ENCODE peak calls at places on chromosomes 1 and 21, in eight cellular contexts. One of them, this sample, is unnamed.

GRCh38 chr1:31792116-31792515 is 23.7 kb downstream of the SPOCD1 start:
- DNase-seq in stomach: peak; percentile 8
- DNase-seq in lung: no peak
- DNase-seq in upper lobe of left lung: peak; percentile 74
- DNase-seq in A549: no peak
- DNase-seq in MM.1S: no peak
- DNase-seq in GM23338: no peak
- DNase-seq in CD8-positive, alpha-beta memory T cell: no peak
- DNase-seq in this sample: no peak

GRCh38 chr21:41207401-41208388 is 39.7 kb downstream of the BACE2 start:
- DNase-seq in A549: no peak
- DNase-seq in GM23338: no peak
- DNase-seq in stomach: peak; percentile 71
- DNase-seq in lung: peak; percentile 45
- DNase-seq in upper lobe of left lung: no peak
- DNase-seq in CD8-positive, alpha-beta memory T cell: no peak
- DNase-seq in MM.1S: peak; percentile 48
- DNase-seq in this sample: no peak

GRCh38 chr1:233442392-233442791 is 114.9 kb downstream of the MAP3K21 start:
- DNase-seq in GM23338: no peak
- DNase-seq in A549: no peak
- DNase-seq in MM.1S: no peak
- DNase-seq in upper lobe of left lung: no peak
- DNase-seq in lung: no peak
- DNase-seq in stomach: no peak
- DNase-seq in CD8-positive, alpha-beta memory T cell: no peak
- DNase-seq in this sample: no peak

GRCh38 chr1:25055045-25055780 is 125.1 kb upstream of the RUNX3 start:
- DNase-seq in A549: no peak
- DNase-seq in GM23338: no peak
- DNase-seq in stomach: no peak
- DNase-seq in CD8-positive, alpha-beta memory T cell: no peak
- DNase-seq in MM.1S: no peak
- DNase-seq in upper lobe of left lung: peak; percentile 66
- DNase-seq in lung: no peak
- DNase-seq in this sample: no peak

GRCh38 chr1:30657131-30658013 is 66.0 kb downstream of the MATN1 start:
- DNase-seq in upper lobe of left lung: peak; percentile 77
- DNase-seq in lung: no peak
- DNase-seq in GM23338: no peak
- DNase-seq in A549: no peak
- DNase-seq in stomach: peak; percentile 52
- DNase-seq in CD8-positive, alpha-beta memory T cell: no peak
- DNase-seq in MM.1S: no peak
- DNase-seq in this sample: no peak

GRCh38 chr1:209723265-209723664 is 18.6 kb downstream of the HSD11B1 start:
- DNase-seq in stomach: no peak
- DNase-seq in A549: no peak
- DNase-seq in GM23338: no peak
- DNase-seq in MM.1S: no peak
- DNase-seq in lung: no peak
- DNase-seq in upper lobe of left lung: no peak
- DNase-seq in CD8-positive, alpha-beta memory T cell: no peak
- DNase-seq in this sample: no peak

GRCh38 chr1:44112486-44112885 is 6.1 kb upstream of the KLF17 start:
- DNase-seq in MM.1S: no peak
- DNase-seq in stomach: no peak
- DNase-seq in upper lobe of left lung: no peak
- DNase-seq in GM23338: no peak
- DNase-seq in lung: no peak
- DNase-seq in A549: no peak
- DNase-seq in CD8-positive, alpha-beta memory T cell: no peak
- DNase-seq in this sample: no peak

GRCh38 chr21:45270306-45270821 is 17.3 kb downstream of the POFUT2 start:
- DNase-seq in A549: no peak
- DNase-seq in GM23338: peak; percentile 60
- DNase-seq in lung: no peak
- DNase-seq in upper lobe of left lung: no peak
- DNase-seq in MM.1S: no peak
- DNase-seq in stomach: peak; percentile 21
- DNase-seq in CD8-positive, alpha-beta memory T cell: no peak
- DNase-seq in this sample: no peak

GRCh38 chr1:44798481-44799365 is 1.5 kb upstream of the PLK3 start:
- DNase-seq in A549: no peak
- DNase-seq in upper lobe of left lung: no peak
- DNase-seq in stomach: no peak
- DNase-seq in MM.1S: no peak
- DNase-seq in CD8-positive, alpha-beta memory T cell: no peak
- DNase-seq in GM23338: no peak
- DNase-seq in lung: no peak
- DNase-seq in this sample: no peak

GRCh38 chr1:53975861-53976260 is 29.7 kb downstream of the LRRC42 start:
- DNase-seq in GM23338: no peak
- DNase-seq in CD8-positive, alpha-beta memory T cell: no peak
- DNase-seq in MM.1S: no peak
- DNase-seq in stomach: no peak
- DNase-seq in A549: no peak
- DNase-seq in lung: no peak
- DNase-seq in upper lobe of left lung: peak; percentile 61
- DNase-seq in this sample: no peak

GRCh38 chr21:14889080-14889805 is 175.6 kb downstream of the NRIP1 start:
- DNase-seq in upper lobe of left lung: no peak
- DNase-seq in GM23338: no peak
- DNase-seq in MM.1S: no peak
- DNase-seq in A549: no peak
- DNase-seq in CD8-positive, alpha-beta memory T cell: no peak
- DNase-seq in stomach: no peak
- DNase-seq in lung: no peak
- DNase-seq in this sample: no peak

GRCh38 chr1:212958175-212958574 is 7.8 kb downstream of the VASH2 start:
- DNase-seq in upper lobe of left lung: no peak
- DNase-seq in GM23338: no peak
- DNase-seq in A549: no peak
- DNase-seq in stomach: no peak
- DNase-seq in CD8-positive, alpha-beta memory T cell: no peak
- DNase-seq in MM.1S: no peak
- DNase-seq in lung: no peak
- DNase-seq in this sample: no peak

GRCh38 chr1:207062058-207062457 is 9.0 kb downstream of the PFKFB2 start:
- DNase-seq in CD8-positive, alpha-beta memory T cell: no peak
- DNase-seq in lung: no peak
- DNase-seq in MM.1S: no peak
- DNase-seq in A549: no peak
- DNase-seq in stomach: no peak
- DNase-seq in GM23338: no peak
- DNase-seq in upper lobe of left lung: no peak
- DNase-seq in this sample: no peak

GRCh38 chr1:207067185-207067584 is 14.1 kb downstream of the PFKFB2 start:
- DNase-seq in lung: no peak
- DNase-seq in CD8-positive, alpha-beta memory T cell: no peak
- DNase-seq in A549: no peak
- DNase-seq in stomach: no peak
- DNase-seq in MM.1S: no peak
- DNase-seq in GM23338: no peak
- DNase-seq in upper lobe of left lung: no peak
- DNase-seq in this sample: no peak

GRCh38 chr1:207063014-207063413 is 9.9 kb downstream of the PFKFB2 start:
- DNase-seq in MM.1S: no peak
- DNase-seq in upper lobe of left lung: no peak
- DNase-seq in lung: no peak
- DNase-seq in CD8-positive, alpha-beta memory T cell: no peak
- DNase-seq in A549: no peak
- DNase-seq in stomach: no peak
- DNase-seq in GM23338: no peak
- DNase-seq in this sample: no peak

GRCh38 chr1:207067695-207068094 is 14.6 kb downstream of the PFKFB2 start:
- DNase-seq in MM.1S: no peak
- DNase-seq in A549: no peak
- DNase-seq in stomach: no peak
- DNase-seq in upper lobe of left lung: no peak
- DNase-seq in GM23338: no peak
- DNase-seq in lung: no peak
- DNase-seq in CD8-positive, alpha-beta memory T cell: no peak
- DNase-seq in this sample: no peak

GRCh38 chr1:207064546-207064945 is 11.5 kb downstream of the PFKFB2 start:
- DNase-seq in upper lobe of left lung: no peak
- DNase-seq in lung: peak; percentile 70
- DNase-seq in stomach: peak; percentile 79
- DNase-seq in MM.1S: no peak
- DNase-seq in A549: no peak
- DNase-seq in CD8-positive, alpha-beta memory T cell: no peak
- DNase-seq in GM23338: no peak
- DNase-seq in this sample: no peak
- H3K4me1 ChIP-seq in upper lobe of left lung: peaks cover 11% of the 10 kb centered on the region
- H3K4me1 ChIP-seq in lung: peaks cover 2% of the 10 kb centered on the region
- H3K4me1 ChIP-seq in stomach: peaks cover 27% of the 10 kb centered on the region
- H3K4me1 ChIP-seq in MM.1S: peaks cover 6% of the 10 kb centered on the region
- H3K4me1 ChIP-seq in A549: no peaks in the 10 kb centered on the region
- H3K4me1 ChIP-seq in CD8-positive, alpha-beta memory T cell: peaks cover 4% of the 10 kb centered on the region
- H3K4me1 ChIP-seq in GM23338: no peaks in the 10 kb centered on the region
- H3K4me1 ChIP-seq in this sample: peaks cover 6% of the 10 kb centered on the region

DNA sequence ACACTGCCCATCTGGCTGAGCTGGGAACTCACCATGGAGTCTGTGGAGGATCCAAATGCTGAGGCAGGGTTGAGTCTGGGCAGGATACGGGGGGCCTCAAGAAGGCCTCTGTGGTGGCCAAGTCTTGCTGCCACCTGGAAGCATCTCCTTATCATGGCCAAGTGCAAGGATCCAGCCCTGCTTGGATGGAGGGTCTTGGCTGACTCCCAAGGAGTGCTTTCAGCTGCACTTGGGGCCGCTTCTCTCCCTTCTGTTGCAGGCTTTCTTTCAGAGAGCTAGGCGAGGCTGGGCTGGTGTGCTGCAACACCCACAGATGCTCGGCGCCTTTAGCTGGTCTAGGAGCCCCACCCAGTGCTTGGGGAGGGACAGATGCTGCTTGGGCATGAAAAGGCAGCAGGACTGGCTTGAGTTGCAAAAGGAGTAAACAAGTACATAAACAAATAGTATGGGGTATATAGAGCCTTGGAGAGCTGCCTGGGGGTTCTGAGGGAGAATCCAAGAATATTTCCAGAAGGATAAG is at the start of gene THEM5:
- DNase-seq in upper lobe of left lung: no peak
- DNase-seq in stomach: no peak
- DNase-seq in MM.1S: no peak
- DNase-seq in CD8-positive, alpha-beta memory T cell: no peak
- DNase-seq in GM23338: no peak
- DNase-seq in A549: no peak
- DNase-seq in lung: no peak
- DNase-seq in this sample: no peak
- H3K4me1 ChIP-seq in upper lobe of left lung: peaks cover 14% of the 10 kb centered on the region
- H3K4me1 ChIP-seq in stomach: peaks cover 5% of the 10 kb centered on the region
- H3K4me1 ChIP-seq in MM.1S: no peaks in the 10 kb centered on the region
- H3K4me1 ChIP-seq in CD8-positive, alpha-beta memory T cell: no peaks in the 10 kb centered on the region
- H3K4me1 ChIP-seq in GM23338: no peaks in the 10 kb centered on the region
- H3K4me1 ChIP-seq in A549: no peaks in the 10 kb centered on the region
- H3K4me1 ChIP-seq in lung: no peaks in the 10 kb centered on the region
- H3K4me1 ChIP-seq in this sample: peaks cover 77% of the 10 kb centered on the region

GRCh38 chr1:66336641-66336991 is 197.3 kb upstream of the SGIP1 start:
- DNase-seq in GM23338: no peak
- DNase-seq in lung: no peak
- DNase-seq in MM.1S: no peak
- DNase-seq in upper lobe of left lung: no peak
- DNase-seq in CD8-positive, alpha-beta memory T cell: no peak
- DNase-seq in stomach: no peak
- DNase-seq in A549: no peak
- DNase-seq in this sample: no peak
- H3K4me1 ChIP-seq in GM23338: peaks cover 69% of the 10 kb centered on the region
- H3K4me1 ChIP-seq in lung: peaks cover 38% of the 10 kb centered on the region
- H3K4me1 ChIP-seq in MM.1S: peaks cover 44% of the 10 kb centered on the region
- H3K4me1 ChIP-seq in upper lobe of left lung: peaks cover 52% of the 10 kb centered on the region
- H3K4me1 ChIP-seq in CD8-positive, alpha-beta memory T cell: peaks cover 50% of the 10 kb centered on the region
- H3K4me1 ChIP-seq in stomach: peaks cover 37% of the 10 kb centered on the region
- H3K4me1 ChIP-seq in A549: peaks cover 45% of the 10 kb centered on the region
- H3K4me1 ChIP-seq in this sample: peaks cover 55% of the 10 kb centered on the region

DNA sequence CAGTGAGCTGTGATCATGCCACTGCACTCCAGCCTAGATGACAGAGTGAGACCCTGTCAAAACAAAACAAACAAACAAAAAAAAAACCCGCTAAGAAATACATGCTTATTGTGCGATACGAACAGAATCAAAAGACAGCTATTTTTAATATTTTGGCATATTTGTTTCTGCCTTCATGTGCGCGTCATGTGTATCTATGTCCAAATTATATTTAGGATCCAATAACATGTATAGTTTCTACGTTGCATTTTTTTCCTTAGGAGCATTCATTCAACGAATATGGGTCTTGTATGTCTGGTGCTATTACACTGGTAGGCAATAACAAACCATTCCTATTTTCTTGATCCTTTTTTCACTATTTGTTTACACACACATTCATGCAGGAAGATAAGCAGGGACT is 1.8 kb downstream of the CD46 start:
- DNase-seq in upper lobe of left lung: no peak
- DNase-seq in lung: no peak
- DNase-seq in stomach: no peak
- DNase-seq in CD8-positive, alpha-beta memory T cell: no peak
- DNase-seq in A549: no peak
- DNase-seq in GM23338: no peak
- DNase-seq in MM.1S: no peak
- DNase-seq in this sample: no peak
- H3K4me1 ChIP-seq in upper lobe of left lung: peaks cover 63% of the 10 kb centered on the region
- H3K4me1 ChIP-seq in lung: peaks cover 19% of the 10 kb centered on the region
- H3K4me1 ChIP-seq in stomach: peaks cover 77% of the 10 kb centered on the region
- H3K4me1 ChIP-seq in CD8-positive, alpha-beta memory T cell: peaks cover 61% of the 10 kb centered on the region
- H3K4me1 ChIP-seq in A549: peaks cover 56% of the 10 kb centered on the region
- H3K4me1 ChIP-seq in GM23338: peaks cover 51% of the 10 kb centered on the region
- H3K4me1 ChIP-seq in MM.1S: peaks cover 35% of the 10 kb centered on the region
- H3K4me1 ChIP-seq in this sample: peaks cover 20% of the 10 kb centered on the region

DNA sequence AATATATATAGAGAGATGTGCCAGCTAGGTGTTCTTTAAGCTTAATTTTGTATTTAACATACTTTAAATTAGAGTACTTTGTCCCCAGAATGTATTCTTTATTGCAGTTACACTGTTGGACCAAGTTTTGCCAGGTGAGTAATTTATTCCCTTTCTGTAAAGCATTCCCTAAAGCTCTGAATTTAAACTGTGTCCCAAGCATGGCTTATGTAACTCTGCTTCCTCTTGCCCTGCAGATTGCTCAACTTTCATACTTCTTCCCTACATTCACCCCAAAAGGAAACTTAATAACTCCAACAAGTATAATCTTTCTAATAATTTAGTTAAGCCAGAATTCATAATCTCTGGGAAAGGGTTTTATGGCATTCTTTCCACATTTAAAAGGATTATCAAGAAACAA is 5.6 kb downstream of the LYPLAL1 start:
- DNase-seq in GM23338: no peak
- DNase-seq in stomach: no peak
- DNase-seq in upper lobe of left lung: no peak
- DNase-seq in A549: no peak
- DNase-seq in MM.1S: no peak
- DNase-seq in lung: no peak
- DNase-seq in CD8-positive, alpha-beta memory T cell: no peak
- DNase-seq in this sample: no peak
- H3K4me1 ChIP-seq in GM23338: peaks cover 18% of the 10 kb centered on the region
- H3K4me1 ChIP-seq in stomach: peaks cover 57% of the 10 kb centered on the region
- H3K4me1 ChIP-seq in upper lobe of left lung: peaks cover 22% of the 10 kb centered on the region
- H3K4me1 ChIP-seq in A549: peaks cover 28% of the 10 kb centered on the region
- H3K4me1 ChIP-seq in MM.1S: peaks cover 11% of the 10 kb centered on the region
- H3K4me1 ChIP-seq in lung: peaks cover 21% of the 10 kb centered on the region
- H3K4me1 ChIP-seq in CD8-positive, alpha-beta memory T cell: peaks cover 18% of the 10 kb centered on the region
- H3K4me1 ChIP-seq in this sample: peaks cover 63% of the 10 kb centered on the region

GRCh38 chr1:9246215-9246614 is 11.6 kb downstream of the H6PD start:
- DNase-seq in A549: no peak
- DNase-seq in CD8-positive, alpha-beta memory T cell: no peak
- DNase-seq in MM.1S: no peak
- DNase-seq in lung: no peak
- DNase-seq in stomach: no peak
- DNase-seq in upper lobe of left lung: no peak
- DNase-seq in GM23338: no peak
- DNase-seq in this sample: no peak
- H3K4me1 ChIP-seq in A549: no peaks in the 10 kb centered on the region
- H3K4me1 ChIP-seq in CD8-positive, alpha-beta memory T cell: peaks cover 12% of the 10 kb centered on the region
- H3K4me1 ChIP-seq in MM.1S: no peaks in the 10 kb centered on the region
- H3K4me1 ChIP-seq in lung: peaks cover 3% of the 10 kb centered on the region
- H3K4me1 ChIP-seq in stomach: peaks cover 91% of the 10 kb centered on the region
- H3K4me1 ChIP-seq in upper lobe of left lung: peaks cover 63% of the 10 kb centered on the region
- H3K4me1 ChIP-seq in GM23338: peaks cover 12% of the 10 kb centered on the region
- H3K4me1 ChIP-seq in this sample: peaks cover 86% of the 10 kb centered on the region